ENCODE peak calls at places on chromosomes 2 and 18, in nine cellular contexts. B, I, H, W, G, D, L, U and F are unnamed samples.
A peak's percentile ranks its signal among the peaks of the same experiment; 100 is the strongest.

GRCh38 chr2:43513216-43513615 is 82.6 kb downstream of the THADA start:
- DNase-seq in W (no peak), H (no peak), B (peak; percentile 50), D (no peak), U (no peak), L (no peak), G (peak; percentile 17), I (no peak), F (no peak)

GRCh38 chr2:13550285-13550684 is 833.5 kb downstream of the TRIB2 start:
- DNase-seq in H (no peak), B (no peak), G (peak; percentile 40), W (no peak), D (no peak), I (no peak), U (no peak), L (no peak), F (no peak)

GRCh38 chr2:217060951-217061547 is 201.2 kb upstream of the TNP1 start:
- DNase-seq in D (no peak), H (no peak), G (no peak), B (no peak), I (no peak), W (no peak), U (no peak), L (no peak), F (no peak)

GRCh38 chr2:230929381-230930148 is 4.5 kb upstream of the GPR55 start:
- DNase-seq in H (no peak), D (no peak), W (no peak), L (no peak), U (peak; percentile 23), B (peak; percentile 52), I (no peak), G (no peak), F (no peak)

GRCh38 chr2:30197570-30197969 is 33.8 kb upstream of the LBH start:
- DNase-seq in H (no peak), B (no peak), I (no peak), U (no peak), W (no peak), D (no peak), L (no peak), G (no peak), F (no peak)

GRCh38 chr2:19855528-19856431 is 46.0 kb downstream of the TTC32 start:
- DNase-seq in B (no peak), H (no peak), G (no peak), I (no peak), W (no peak), D (no peak), L (no peak), U (no peak), F (no peak)

GRCh38 chr18:23243178-23243577 is 107.9 kb downstream of the CABLES1 start:
- DNase-seq in B (peak; percentile 57), G (no peak), U (no peak), H (no peak), I (no peak), D (no peak), W (no peak), L (peak; percentile 38), F (no peak)

GRCh38 chr2:42224422-42225067 is 55.4 kb downstream of the EML4 start:
- DNase-seq in D (no peak), U (no peak), G (no peak), I (no peak), B (no peak), W (no peak), L (no peak), H (no peak), F (no peak)

GRCh38 chr2:63699549-63699839 is 110.7 kb downstream of the MDH1 start:
- DNase-seq in U (no peak), I (no peak), L (no peak), B (peak; percentile 83), H (no peak), W (no peak), G (no peak), D (no peak), F (no peak)

GRCh38 chr2:71667256-71668182 is 214.2 kb downstream of the DYSF start:
- DNase-seq in U (no peak), W (no peak), G (no peak), D (no peak), I (no peak), L (peak; percentile 25), B (no peak), H (no peak), F (no peak)

GRCh38 chr18:3478262-3478978 is 28.4 kb downstream of the TGIF1 start:
- DNase-seq in L (no peak), G (no peak), W (no peak), B (no peak), U (no peak), D (no peak), I (no peak), H (no peak), F (peak; percentile 86)

GRCh38 chr2:20224716-20225293 is at the start of gene SDC1:
- DNase-seq in B (peak; percentile 94), H (no peak), L (peak; percentile 65), D (peak; percentile 69), W (no peak), U (peak; percentile 79), I (no peak), G (peak; percentile 79), F (peak; percentile 58)

GRCh38 chr2:12884713-12885282 is 168.1 kb downstream of the TRIB2 start:
- DNase-seq in H (no peak), L (peak; percentile 32), D (peak; percentile 32), U (no peak), G (no peak), W (peak; percentile 3), B (peak; percentile 88), I (no peak), F (peak; percentile 75)

GRCh38 chr2:129673234-129673633 is 306.2 kb upstream of the RAB6C start:
- DNase-seq in U (no peak), L (no peak), I (no peak), D (no peak), G (no peak), W (no peak), H (no peak), B (no peak), F (no peak)

GRCh38 chr2:127638361-127639110 is 7.4 kb upstream of the GPR17 start:
- DNase-seq in U (peak; percentile 32), I (no peak), L (peak; percentile 49), B (no peak), D (no peak), W (no peak), H (no peak), G (no peak), F (peak; percentile 57)

GRCh38 chr2:104406273-104406726 is 447.6 kb upstream of the POU3F3 start:
- DNase-seq in U (no peak), W (no peak), G (no peak), B (no peak), H (no peak), I (no peak), L (no peak), D (no peak), F (peak; percentile 30)

GRCh38 chr2:24903527-24904103 is 16.4 kb downstream of the ADCY3 start:
- DNase-seq in U (no peak), I (no peak), H (no peak), W (no peak), L (no peak), B (no peak), D (no peak), G (no peak), F (no peak)

DNA sequence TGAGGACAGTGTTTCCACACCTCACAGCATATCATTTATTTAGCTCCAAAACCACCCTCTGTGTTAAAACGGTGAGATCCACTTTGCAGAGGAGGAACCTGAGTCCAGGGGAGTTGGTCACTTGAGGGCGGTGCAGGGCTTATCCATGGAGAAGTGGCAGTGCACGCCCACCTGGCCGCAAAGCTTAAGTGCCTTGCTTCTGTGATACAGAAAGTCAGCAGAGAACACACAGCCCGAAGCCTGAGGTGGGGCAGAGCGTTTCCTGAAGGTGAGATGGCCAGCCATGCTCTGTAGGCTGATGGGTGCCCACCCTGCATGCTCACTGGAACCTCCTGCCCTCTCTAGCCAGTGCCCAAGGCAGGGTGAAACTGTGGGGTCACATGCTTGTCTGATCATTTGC is 87.3 kb downstream of the SH3RF3 start:
- DNase-seq in U (no peak), I (no peak), G (no peak), B (no peak), L (no peak), D (no peak), W (no peak), H (no peak), F (no peak)
- TF ChIP-seq CTCF in U (no peak), I (no peak), G (no peak), B (no peak), L (no peak), D (no peak), W (no peak), H (no peak), F (no peak)

DNA sequence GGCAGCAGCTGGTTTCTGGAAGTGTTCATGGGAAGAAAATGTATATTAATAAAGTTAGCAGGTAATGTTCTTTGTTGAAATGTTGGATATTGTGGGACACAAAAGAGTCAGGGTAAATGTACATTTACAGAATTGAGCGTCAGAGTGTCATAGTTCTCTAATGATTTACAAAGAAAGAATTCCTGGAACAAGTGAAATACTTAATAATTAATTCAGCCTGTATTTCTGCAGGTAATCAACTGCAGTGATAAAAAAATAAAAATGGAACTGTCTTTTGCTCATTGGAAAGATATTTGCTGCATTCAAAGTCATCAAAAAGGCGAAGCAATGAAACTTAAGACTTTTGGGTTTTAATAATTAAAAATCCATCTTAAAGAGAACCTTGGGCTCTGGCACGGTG is 27.4 kb upstream of the PTH2R start:
- DNase-seq in I (no peak), D (no peak), L (no peak), W (no peak), H (no peak), G (no peak), B (no peak), U (no peak), F (no peak)
- H3K27ac ChIP-seq in I (no peak overlapping the region), D (no peak overlapping the region), L (no peak overlapping the region), W (no peak overlapping the region), H (no peak overlapping the region), G (no peak overlapping the region), B (no peak overlapping the region), U (no peak overlapping the region), F (no peak overlapping the region)

DNA sequence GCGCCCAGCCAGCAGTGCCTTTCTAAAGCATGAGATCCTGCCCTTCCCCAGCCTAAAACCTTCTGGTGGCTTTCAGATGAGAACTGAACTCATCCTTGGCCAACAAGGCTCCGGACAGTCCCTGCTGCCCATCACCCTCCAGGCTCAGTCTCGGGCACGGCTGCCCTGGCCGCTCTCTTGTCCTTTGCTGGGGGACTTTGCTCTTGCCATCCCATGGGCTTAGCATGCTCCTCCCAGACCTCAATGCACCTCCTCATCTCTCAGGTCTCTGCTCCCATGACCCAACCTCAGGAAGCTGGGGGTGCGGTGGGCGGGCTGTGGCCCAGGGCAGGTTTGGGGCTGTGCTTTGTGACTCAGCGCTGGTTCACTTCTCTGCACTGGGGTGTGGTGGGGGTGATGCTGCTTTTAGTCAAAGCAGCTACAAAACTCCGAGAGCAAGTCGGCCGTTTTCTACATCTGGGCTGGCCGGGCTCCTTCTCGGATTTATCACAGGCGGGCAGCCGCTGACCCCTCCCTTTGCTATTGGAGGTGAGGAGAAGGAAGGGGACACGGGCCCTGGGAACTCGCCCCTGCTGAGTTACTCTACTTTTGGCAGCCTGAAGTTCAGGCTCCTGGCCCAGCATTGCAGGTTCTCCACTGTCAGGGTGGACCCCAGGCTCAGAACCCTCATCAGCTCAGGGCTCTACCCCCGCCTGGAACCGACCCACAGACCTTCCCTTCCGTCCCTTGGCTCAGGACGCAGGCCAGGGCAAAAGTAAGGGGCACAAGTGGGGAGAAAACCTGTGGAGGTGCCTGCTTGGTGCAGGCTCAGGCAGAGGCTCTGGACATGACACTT is 90.6 kb upstream of the TAF1B start:
- DNase-seq in D (no peak), L (no peak), W (peak; percentile 31), U (no peak), G (no peak), B (peak; percentile 96), H (peak; percentile 69), I (no peak), F (no peak)
- H3K4me3 ChIP-seq in D (no peak overlapping the region), L (no peak overlapping the region), W (peak overlapping the region; percentile 32), U (peak overlapping the region; percentile 41), G (no peak overlapping the region), B (peak overlapping the region; percentile 61), H (no peak overlapping the region), I (peak overlapping the region; percentile 34), F (no peak overlapping the region)

GRCh38 chr2:157426477-157426994 is 17.4 kb downstream of the CYTIP start:
- DNase-seq in W (no peak), H (no peak), G (no peak), B (no peak), L (no peak), I (no peak), D (no peak), U (no peak), F (no peak)
- TF ChIP-seq CTCF in W (no peak), H (no peak), G (no peak), B (no peak), L (no peak), I (no peak), D (no peak), U (no peak), F (no peak)